ENCODE peak calls at places on chromosomes 2 and 18, in nine cellular contexts. P, V, B, Q, I, W, H, G and F are unnamed samples.
A peak's percentile ranks its signal among the peaks of the same experiment; 100 is the strongest.

GRCh38 chr2:67965246-67965645 is 97.6 kb downstream of the C1D start:
- DNase-seq in G (no peak), I (no peak), V (no peak), Q (no peak), W (no peak), B (no peak), P (no peak), H (no peak), F (no peak)

GRCh38 chr18:24426398-24427294 is at the start of gene IMPACT:
- DNase-seq in W (peak; percentile 95), P (peak; percentile 81), H (peak; percentile 86), G (peak; percentile 82), Q (peak; percentile 90), B (peak; percentile 94), V (peak; percentile 95), I (peak; percentile 69), F (peak; percentile 68)

GRCh38 chr2:71341645-71342044 is 10.1 kb downstream of the ZNF638 start:
- DNase-seq in Q (no peak), V (no peak), B (no peak), W (no peak), G (no peak), P (no peak), I (no peak), H (no peak), F (no peak)

GRCh38 chr2:158753561-158754302 is 41.4 kb upstream of the DAPL1 start:
- DNase-seq in I (peak; percentile 10), W (peak; percentile 86), P (peak; percentile 25), B (peak; percentile 77), V (peak; percentile 5), Q (no peak), G (no peak), H (peak; percentile 69), F (no peak)

GRCh38 chr2:121530563-121531334 is at the start of gene RNU4ATAC:
- DNase-seq in P (peak; percentile 91), Q (peak; percentile 92), I (peak; percentile 79), B (peak; percentile 93), V (peak; percentile 93), G (peak; percentile 78), H (peak; percentile 99), W (peak; percentile 86), F (peak; percentile 87)

GRCh38 chr2:33673937-33674336 is 74.8 kb upstream of the FAM98A start:
- DNase-seq in W (peak; percentile 40), G (no peak), H (peak; percentile 12), I (no peak), B (peak; percentile 10), Q (no peak), P (no peak), V (no peak), F (no peak)

GRCh38 chr2:105769504-105769903 is 24.8 kb downstream of the NCK2 start:
- DNase-seq in P (peak; percentile 54), G (no peak), Q (peak; percentile 71), I (no peak), H (no peak), W (no peak), B (peak; percentile 27), V (no peak), F (no peak)

GRCh38 chr2:181812106-181812745 is 79.3 kb upstream of the ITPRID2 start:
- DNase-seq in V (no peak), G (no peak), Q (no peak), W (no peak), H (peak; percentile 61), I (no peak), P (no peak), B (no peak), F (no peak)

GRCh38 chr2:75053484-75054112 is 95.2 kb downstream of the POLE4 start:
- DNase-seq in W (peak; percentile 21), Q (no peak), I (no peak), G (peak; percentile 28), B (peak; percentile 70), V (peak; percentile 67), H (peak; percentile 59), P (peak; percentile 10), F (no peak)

GRCh38 chr18:69400976-69401474 is 337 bp downstream of the DOK6 start:
- DNase-seq in P (peak; percentile 5), V (peak; percentile 94), Q (no peak), I (no peak), W (peak; percentile 69), B (no peak), G (no peak), H (no peak), F (no peak)

GRCh38 chr2:54387592-54387991 is 68.5 kb upstream of the SPTBN1 start:
- DNase-seq in P (no peak), B (no peak), I (no peak), W (peak; percentile 37), G (no peak), Q (no peak), V (no peak), H (no peak), F (no peak)

GRCh38 chr2:200703132-200703925 is 108.4 kb upstream of the BZW1 start:
- DNase-seq in W (peak; percentile 57), I (no peak), B (peak; percentile 71), P (peak; percentile 41), Q (no peak), V (peak; percentile 29), H (peak; percentile 81), G (no peak), F (no peak)

GRCh38 chr2:27446057-27446456 is 3.9 kb downstream of the KRTCAP3 start:
- DNase-seq in V (no peak), G (peak; percentile 90), H (no peak), W (no peak), P (peak; percentile 21), B (peak; percentile 74), I (no peak), Q (no peak), F (no peak)

GRCh38 chr2:79996709-79997108 is 307.8 kb downstream of the LRRTM1 start:
- DNase-seq in W (no peak), Q (no peak), B (no peak), G (no peak), V (no peak), H (no peak), P (no peak), I (no peak), F (no peak)

GRCh38 chr18:50424877-50425690 is 50.2 kb downstream of the SKA1 start:
- DNase-seq in W (no peak), I (no peak), B (peak; percentile 77), P (no peak), G (peak; percentile 38), H (no peak), V (no peak), Q (no peak), F (no peak)

GRCh38 chr18:37900281-37900680 is 334.7 kb upstream of the CELF4 start:
- DNase-seq in I (no peak), Q (no peak), V (no peak), G (no peak), W (no peak), P (no peak), H (no peak), B (no peak), F (no peak)

GRCh38 chr2:184875911-184876310 is 277.6 kb downstream of the ZNF804A start:
- DNase-seq in G (no peak), B (no peak), I (no peak), P (no peak), Q (no peak), H (no peak), V (no peak), W (no peak), F (no peak)

GRCh38 chr2:35614640-35615039 is 740.9 kb upstream of the CRIM1 start:
- DNase-seq in Q (no peak), W (no peak), B (no peak), I (no peak), G (no peak), P (no peak), H (no peak), V (no peak), F (no peak)

GRCh38 chr2:166996465-166996864 is 108.2 kb downstream of the XIRP2 start:
- DNase-seq in G (no peak), W (no peak), P (no peak), I (no peak), V (no peak), B (no peak), H (no peak), Q (no peak), F (no peak)

GRCh38 chr2:23705771-23706612 is 220.9 kb downstream of the ATAD2B start:
- DNase-seq in G (no peak), B (no peak), Q (peak; percentile 54), W (no peak), I (no peak), H (no peak), V (no peak), P (no peak), F (peak; percentile 49)

GRCh38 chr18:39647627-39648502 is 2082.3 kb upstream of the CELF4 start:
- DNase-seq in P (no peak), Q (no peak), G (peak; percentile 39), I (no peak), V (peak; percentile 23), W (peak; percentile 25), B (peak; percentile 17), H (peak; percentile 50), F (no peak)

GRCh38 chr2:24046599-24046929 is 627 bp downstream of the WDCP start:
- DNase-seq in P (no peak), B (no peak), Q (no peak), H (no peak), V (no peak), I (no peak), W (peak; percentile 27), G (no peak), F (no peak)

GRCh38 chr2:70685771-70686171 is 82.2 kb downstream of the ADD2 start:
- DNase-seq in W (no peak), I (no peak), V (peak; percentile 38), P (no peak), H (no peak), Q (peak; percentile 41), B (no peak), G (no peak), F (no peak)